ENCODE peak calls at places on chromosomes 1 and 21, in nine cellular contexts. One of them, this sample, is unnamed.

GRCh38 chr1:20850021-20850420 is 62.9 kb upstream of the HP1BP3 start:
- DNase-seq in GM23248: no peak
- DNase-seq in neural progenitor cell: no peak
- DNase-seq in OCI-LY7: no peak
- DNase-seq in HCT116: no peak
- DNase-seq in hepatocyte: peak; percentile 14
- DNase-seq in GM23338: no peak
- DNase-seq in PC-3: no peak
- DNase-seq in SK-N-SH: no peak
- DNase-seq in this sample: no peak

GRCh38 chr1:50183734-50184133 is 75.0 kb downstream of the ELAVL4 start:
- DNase-seq in GM23248: no peak
- DNase-seq in neural progenitor cell: no peak
- DNase-seq in OCI-LY7: no peak
- DNase-seq in HCT116: no peak
- DNase-seq in hepatocyte: no peak
- DNase-seq in GM23338: no peak
- DNase-seq in PC-3: no peak
- DNase-seq in SK-N-SH: peak; percentile 48
- DNase-seq in this sample: no peak

GRCh38 chr1:75132421-75133381 is 1.5 kb upstream of the LHX8 start:
- DNase-seq in GM23248: no peak
- DNase-seq in neural progenitor cell: peak; percentile 38
- DNase-seq in OCI-LY7: no peak
- DNase-seq in HCT116: no peak
- DNase-seq in hepatocyte: no peak
- DNase-seq in GM23338: peak; percentile 33
- DNase-seq in PC-3: no peak
- DNase-seq in SK-N-SH: no peak
- DNase-seq in this sample: no peak

GRCh38 chr1:164641353-164641730 is 82.4 kb downstream of the PBX1 start:
- DNase-seq in GM23248: peak; percentile 77
- DNase-seq in neural progenitor cell: no peak
- DNase-seq in OCI-LY7: no peak
- DNase-seq in HCT116: no peak
- DNase-seq in hepatocyte: no peak
- DNase-seq in GM23338: no peak
- DNase-seq in PC-3: no peak
- DNase-seq in SK-N-SH: no peak
- DNase-seq in this sample: no peak

GRCh38 chr1:149888999-149889289 is 10.4 kb upstream of the BOLA1 start:
- DNase-seq in GM23248: peak; percentile 80
- DNase-seq in neural progenitor cell: peak; percentile 11
- DNase-seq in OCI-LY7: no peak
- DNase-seq in HCT116: no peak
- DNase-seq in hepatocyte: peak; percentile 64
- DNase-seq in GM23338: no peak
- DNase-seq in PC-3: peak; percentile 56
- DNase-seq in SK-N-SH: no peak
- DNase-seq in this sample: no peak

GRCh38 chr1:83029050-83029449 is 969.9 kb downstream of the TTLL7 start:
- DNase-seq in GM23248: no peak
- DNase-seq in neural progenitor cell: peak; percentile 30
- DNase-seq in OCI-LY7: no peak
- DNase-seq in HCT116: no peak
- DNase-seq in hepatocyte: no peak
- DNase-seq in GM23338: peak; percentile 30
- DNase-seq in PC-3: no peak
- DNase-seq in SK-N-SH: no peak
- DNase-seq in this sample: no peak

GRCh38 chr1:206000641-206001339 is 2.4 kb downstream of the RAB7B start:
- DNase-seq in GM23248: peak; percentile 89
- DNase-seq in neural progenitor cell: no peak
- DNase-seq in OCI-LY7: no peak
- DNase-seq in HCT116: peak; percentile 49
- DNase-seq in hepatocyte: no peak
- DNase-seq in GM23338: no peak
- DNase-seq in PC-3: no peak
- DNase-seq in SK-N-SH: no peak
- DNase-seq in this sample: no peak

GRCh38 chr1:204503122-204503912 is 8.7 kb upstream of the PIK3C2B start:
- DNase-seq in GM23248: peak; percentile 72
- DNase-seq in neural progenitor cell: peak; percentile 69
- DNase-seq in OCI-LY7: peak; percentile 85
- DNase-seq in HCT116: peak; percentile 69
- DNase-seq in hepatocyte: peak; percentile 80
- DNase-seq in GM23338: peak; percentile 87
- DNase-seq in PC-3: peak; percentile 98
- DNase-seq in SK-N-SH: no peak
- DNase-seq in this sample: peak; percentile 85

GRCh38 chr1:1781526-1781903 is 3.2 kb upstream of the NADK start:
- DNase-seq in GM23248: peak; percentile 16
- DNase-seq in neural progenitor cell: no peak
- DNase-seq in OCI-LY7: peak; percentile 66
- DNase-seq in HCT116: no peak
- DNase-seq in hepatocyte: no peak
- DNase-seq in GM23338: no peak
- DNase-seq in PC-3: no peak
- DNase-seq in SK-N-SH: no peak
- DNase-seq in this sample: no peak

GRCh38 chr1:32871364-32872188 is 864 bp upstream of the FNDC5 start:
- DNase-seq in GM23248: peak; percentile 61
- DNase-seq in neural progenitor cell: peak; percentile 76
- DNase-seq in OCI-LY7: no peak
- DNase-seq in HCT116: no peak
- DNase-seq in hepatocyte: no peak
- DNase-seq in GM23338: peak; percentile 43
- DNase-seq in PC-3: no peak
- DNase-seq in SK-N-SH: no peak
- DNase-seq in this sample: no peak

GRCh38 chr21:29403291-29403690 is 104.6 kb downstream of the BACH1 start:
- DNase-seq in GM23248: no peak
- DNase-seq in neural progenitor cell: no peak
- DNase-seq in OCI-LY7: no peak
- DNase-seq in HCT116: no peak
- DNase-seq in hepatocyte: no peak
- DNase-seq in GM23338: no peak
- DNase-seq in PC-3: no peak
- DNase-seq in SK-N-SH: no peak
- DNase-seq in this sample: no peak

GRCh38 chr21:26835027-26835713 is 10.0 kb downstream of the ADAMTS1 start:
- DNase-seq in GM23248: peak; percentile 81
- DNase-seq in neural progenitor cell: no peak
- DNase-seq in OCI-LY7: no peak
- DNase-seq in HCT116: no peak
- DNase-seq in hepatocyte: no peak
- DNase-seq in GM23338: no peak
- DNase-seq in PC-3: peak; percentile 71
- DNase-seq in SK-N-SH: no peak
- DNase-seq in this sample: no peak

GRCh38 chr1:159669338-159669737 is 45.1 kb downstream of the CRP start:
- DNase-seq in GM23248: no peak
- DNase-seq in neural progenitor cell: no peak
- DNase-seq in OCI-LY7: no peak
- DNase-seq in HCT116: no peak
- DNase-seq in hepatocyte: no peak
- DNase-seq in GM23338: no peak
- DNase-seq in PC-3: no peak
- DNase-seq in SK-N-SH: no peak
- DNase-seq in this sample: no peak

GRCh38 chr1:197787056-197787455 is 11.8 kb upstream of the DENND1B start:
- DNase-seq in GM23248: peak; percentile 87
- DNase-seq in neural progenitor cell: no peak
- DNase-seq in OCI-LY7: no peak
- DNase-seq in HCT116: no peak
- DNase-seq in hepatocyte: no peak
- DNase-seq in GM23338: no peak
- DNase-seq in PC-3: peak; percentile 64
- DNase-seq in SK-N-SH: no peak
- DNase-seq in this sample: no peak

DNA sequence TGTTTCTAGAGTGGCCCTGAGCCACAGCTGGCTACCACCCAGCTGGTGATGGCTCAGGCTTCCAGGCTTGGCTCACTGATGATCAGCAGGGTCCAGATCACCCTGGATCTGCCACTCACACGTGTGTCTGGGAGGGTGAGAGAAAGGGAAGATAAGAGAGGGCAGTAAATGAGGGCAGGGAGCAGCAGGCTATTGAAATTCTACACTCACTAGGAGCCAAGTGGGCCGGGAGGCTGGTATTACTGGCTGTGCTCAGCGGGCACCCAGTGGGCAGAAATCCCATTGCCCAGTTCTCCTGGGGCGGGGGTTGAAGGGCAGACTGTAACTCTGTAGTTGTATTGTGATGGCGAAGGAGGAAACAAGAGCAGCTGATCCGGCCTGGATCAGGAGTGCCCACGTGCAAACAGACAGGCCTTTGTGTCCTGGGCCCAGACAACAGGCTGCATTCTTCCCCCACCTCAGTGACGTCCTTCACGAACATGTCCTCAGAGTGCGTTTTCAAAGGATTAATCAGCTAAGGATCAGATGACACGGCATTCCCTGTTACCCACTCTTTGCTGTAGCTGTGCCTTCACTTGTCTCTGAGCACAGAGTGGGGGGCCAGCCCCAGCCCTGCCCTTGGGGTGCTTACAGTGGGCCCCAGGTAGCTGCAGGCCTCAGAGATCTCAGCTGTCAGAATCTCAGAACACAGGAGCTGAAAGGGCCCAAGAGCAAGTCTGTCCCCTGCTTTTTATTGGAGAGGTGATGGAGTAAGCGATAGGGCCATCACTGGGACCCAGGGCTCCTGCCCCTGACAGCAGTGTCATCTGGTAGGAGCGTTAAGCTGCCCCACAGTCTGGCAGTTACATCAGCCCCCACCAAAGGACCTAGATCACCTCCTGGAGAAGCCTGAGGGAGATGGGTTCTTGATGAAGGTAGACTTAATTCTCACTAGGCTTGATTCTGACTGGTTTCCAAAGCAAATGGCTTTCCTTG is 60.5 kb downstream of the ATP1A1 start:
- DNase-seq in GM23248: peak; percentile 44
- DNase-seq in neural progenitor cell: peak; percentile 64
- DNase-seq in OCI-LY7: no peak
- DNase-seq in HCT116: no peak
- DNase-seq in hepatocyte: no peak
- DNase-seq in GM23338: no peak
- DNase-seq in PC-3: no peak
- DNase-seq in SK-N-SH: no peak
- DNase-seq in this sample: no peak
- TF ChIP-seq EZH2phosphoT487 in GM23248: no peak
- TF ChIP-seq EZH2phosphoT487 in neural progenitor cell: no peak
- TF ChIP-seq EZH2phosphoT487 in OCI-LY7: no peak
- TF ChIP-seq EZH2phosphoT487 in HCT116: no peak
- TF ChIP-seq EZH2phosphoT487 in hepatocyte: no peak
- TF ChIP-seq EZH2phosphoT487 in GM23338: no peak
- TF ChIP-seq EZH2phosphoT487 in PC-3: no peak
- TF ChIP-seq EZH2phosphoT487 in SK-N-SH: no peak
- TF ChIP-seq EZH2phosphoT487 in this sample: no peak

GRCh38 chr1:220552672-220553258 is 24.8 kb downstream of the MARK1 start:
- DNase-seq in GM23248: peak; percentile 26
- DNase-seq in neural progenitor cell: no peak
- DNase-seq in OCI-LY7: no peak
- DNase-seq in HCT116: no peak
- DNase-seq in hepatocyte: no peak
- DNase-seq in GM23338: no peak
- DNase-seq in PC-3: peak; percentile 31
- DNase-seq in SK-N-SH: no peak
- DNase-seq in this sample: no peak
- TF ChIP-seq EZH2phosphoT487 in GM23248: no peak
- TF ChIP-seq EZH2phosphoT487 in neural progenitor cell: no peak
- TF ChIP-seq EZH2phosphoT487 in OCI-LY7: no peak
- TF ChIP-seq EZH2phosphoT487 in HCT116: no peak
- TF ChIP-seq EZH2phosphoT487 in hepatocyte: no peak
- TF ChIP-seq EZH2phosphoT487 in GM23338: no peak
- TF ChIP-seq EZH2phosphoT487 in PC-3: no peak
- TF ChIP-seq EZH2phosphoT487 in SK-N-SH: no peak
- TF ChIP-seq EZH2phosphoT487 in this sample: no peak

GRCh38 chr1:16961297-16962124 is 18.9 kb downstream of the MFAP2 start:
- DNase-seq in GM23248: no peak
- DNase-seq in neural progenitor cell: no peak
- DNase-seq in OCI-LY7: no peak
- DNase-seq in HCT116: no peak
- DNase-seq in hepatocyte: no peak
- DNase-seq in GM23338: no peak
- DNase-seq in PC-3: no peak
- DNase-seq in SK-N-SH: no peak
- DNase-seq in this sample: no peak

GRCh38 chr1:16955186-16955585 is 25.2 kb downstream of the MFAP2 start:
- DNase-seq in GM23248: no peak
- DNase-seq in neural progenitor cell: no peak
- DNase-seq in OCI-LY7: no peak
- DNase-seq in HCT116: no peak
- DNase-seq in hepatocyte: no peak
- DNase-seq in GM23338: no peak
- DNase-seq in PC-3: no peak
- DNase-seq in SK-N-SH: no peak
- DNase-seq in this sample: no peak

GRCh38 chr1:16960560-16961296 is 19.7 kb downstream of the MFAP2 start:
- DNase-seq in GM23248: peak; percentile 96
- DNase-seq in neural progenitor cell: peak; percentile 96
- DNase-seq in OCI-LY7: peak; percentile 73
- DNase-seq in HCT116: peak; percentile 72
- DNase-seq in hepatocyte: peak; percentile 94
- DNase-seq in GM23338: peak; percentile 97
- DNase-seq in PC-3: peak; percentile 87
- DNase-seq in SK-N-SH: peak; percentile 87
- DNase-seq in this sample: peak; percentile 87

GRCh38 chr1:16956775-16957174 is 23.6 kb downstream of the MFAP2 start:
- DNase-seq in GM23248: no peak
- DNase-seq in neural progenitor cell: no peak
- DNase-seq in OCI-LY7: no peak
- DNase-seq in HCT116: no peak
- DNase-seq in hepatocyte: no peak
- DNase-seq in GM23338: no peak
- DNase-seq in PC-3: no peak
- DNase-seq in SK-N-SH: no peak
- DNase-seq in this sample: no peak

DNA sequence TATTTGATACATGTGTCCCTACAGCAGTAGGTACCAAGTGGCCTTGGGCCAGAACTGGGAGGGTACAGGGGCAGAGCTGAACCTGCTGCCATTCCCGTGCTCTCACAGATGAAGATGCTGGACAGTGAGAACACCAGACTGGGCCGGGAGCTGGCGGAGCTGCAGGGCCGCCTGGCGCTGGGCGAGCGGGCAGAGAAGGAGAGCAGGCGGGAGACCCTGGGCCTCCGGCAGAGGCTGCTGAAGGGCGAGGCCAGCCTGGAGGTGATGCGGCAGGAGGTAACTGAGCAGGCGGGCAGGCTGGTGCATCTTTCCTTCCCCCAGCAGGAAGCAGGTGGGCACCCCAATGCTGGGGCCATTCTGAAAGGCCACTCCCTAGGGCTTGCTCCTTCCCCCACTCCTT is 21.9 kb downstream of the MFAP2 start:
- DNase-seq in GM23248: no peak
- DNase-seq in neural progenitor cell: no peak
- DNase-seq in OCI-LY7: no peak
- DNase-seq in HCT116: no peak
- DNase-seq in hepatocyte: no peak
- DNase-seq in GM23338: no peak
- DNase-seq in PC-3: no peak
- DNase-seq in SK-N-SH: no peak
- DNase-seq in this sample: no peak
- TF ChIP-seq EZH2phosphoT487 in GM23248: no peak
- TF ChIP-seq EZH2phosphoT487 in neural progenitor cell: no peak
- TF ChIP-seq EZH2phosphoT487 in OCI-LY7: no peak
- TF ChIP-seq EZH2phosphoT487 in HCT116: no peak
- TF ChIP-seq EZH2phosphoT487 in hepatocyte: no peak
- TF ChIP-seq EZH2phosphoT487 in GM23338: no peak
- TF ChIP-seq EZH2phosphoT487 in PC-3: no peak
- TF ChIP-seq EZH2phosphoT487 in SK-N-SH: no peak
- TF ChIP-seq EZH2phosphoT487 in this sample: no peak

GRCh38 chr1:181504294-181505115 is 21.2 kb downstream of the CACNA1E start:
- DNase-seq in GM23248: peak; percentile 21
- DNase-seq in neural progenitor cell: peak; percentile 84
- DNase-seq in OCI-LY7: peak; percentile 65
- DNase-seq in HCT116: peak; percentile 62
- DNase-seq in hepatocyte: peak; percentile 55
- DNase-seq in GM23338: peak; percentile 86
- DNase-seq in PC-3: peak; percentile 19
- DNase-seq in SK-N-SH: no peak
- DNase-seq in this sample: peak; percentile 76
- TF ChIP-seq EZH2phosphoT487 in GM23248: no peak
- TF ChIP-seq EZH2phosphoT487 in neural progenitor cell: no peak
- TF ChIP-seq EZH2phosphoT487 in OCI-LY7: no peak
- TF ChIP-seq EZH2phosphoT487 in HCT116: no peak
- TF ChIP-seq EZH2phosphoT487 in hepatocyte: no peak
- TF ChIP-seq EZH2phosphoT487 in GM23338: no peak
- TF ChIP-seq EZH2phosphoT487 in PC-3: no peak
- TF ChIP-seq EZH2phosphoT487 in SK-N-SH: no peak
- TF ChIP-seq EZH2phosphoT487 in this sample: no peak